ENCODE peak calls at places on chromosomes 7 and 10, in four cellular contexts. E, D, X and P are unnamed samples.

GRCh38 chr7:7736671-7737070 is 18.3 kb upstream of the RPA3 start:
- DNase-seq in E (no peak), D (no peak), X (peak), P (no peak)

GRCh38 chr10:120606051-120606764 is 149.2 kb downstream of the PLPP4 start:
- DNase-seq in E (no peak), D (no peak), X (no peak), P (no peak)

GRCh38 chr7:122626785-122627184 is 72.1 kb downstream of the RNF133 start:
- DNase-seq in E (no peak), D (no peak), X (no peak), P (no peak)

GRCh38 chr10:13784067-13784466 is 197.3 kb downstream of the PRPF18 start:
- DNase-seq in E (no peak), D (no peak), X (no peak), P (no peak)

GRCh38 chr10:62001898-62002297 is 100.4 kb downstream of the ARID5B start:
- DNase-seq in E (no peak), D (no peak), X (no peak), P (no peak)

GRCh38 chr7:148918058-148918596 is 34.0 kb upstream of the EZH2 start:
- DNase-seq in E (no peak), D (no peak), X (no peak), P (no peak)

GRCh38 chr10:100825946-100826660 is 80.7 kb downstream of the PAX2 start:
- DNase-seq in E (no peak), D (no peak), X (no peak), P (no peak)

GRCh38 chr7:147438216-147438615 is 1152.3 kb upstream of the C7orf33 start:
- DNase-seq in E (no peak), D (no peak), X (no peak), P (no peak)

GRCh38 chr7:132709971-132710567 is 133.8 kb upstream of the PLXNA4 start:
- DNase-seq in E (peak), D (peak), X (peak), P (peak)

GRCh38 chr10:58839771-58840170 is 327.1 kb downstream of the BICC1 start:
- DNase-seq in E (no peak), D (no peak), X (no peak), P (no peak)

GRCh38 chr7:117005449-117005848 is 52.1 kb downstream of the ST7 start:
- DNase-seq in E (no peak), D (no peak), X (no peak), P (no peak)

GRCh38 chr10:77074104-77074638 is 563.4 kb downstream of the KCNMA1 start:
- DNase-seq in E (no peak), D (no peak), X (no peak), P (no peak)

GRCh38 chr7:57354679-57355338 is 95.2 kb upstream of the ZNF716 start:
- DNase-seq in E (no peak), D (no peak), X (no peak), P (no peak)

GRCh38 chr10:10996966-10997620 is 20.6 kb upstream of the CELF2 start:
- DNase-seq in E (no peak), D (no peak), X (no peak), P (no peak)

GRCh38 chr7:154578351-154578750 is 424.6 kb downstream of the PAXIP1 start:
- DNase-seq in E (no peak), D (no peak), X (no peak), P (no peak)

GRCh38 chr7:151115121-151115835 is 29.0 kb downstream of the AGAP3 start:
- DNase-seq in E (no peak), D (no peak), X (peak), P (peak)

GRCh38 chr7:24024689-24025088 is 259.3 kb upstream of the NPY start:
- DNase-seq in E (no peak), D (no peak), X (no peak), P (no peak)

GRCh38 chr7:3537210-3537875 is 236.3 kb downstream of the SDK1 start:
- DNase-seq in E (no peak), D (no peak), X (no peak), P (no peak)

GRCh38 chr10:43206391-43207235 is 60.3 kb downstream of the RASGEF1A start:
- DNase-seq in E (no peak), D (no peak), X (peak), P (no peak)
- TF ChIP-seq ELF4 in E (no peak), D (no peak), X (no peak), P (no peak)

DNA sequence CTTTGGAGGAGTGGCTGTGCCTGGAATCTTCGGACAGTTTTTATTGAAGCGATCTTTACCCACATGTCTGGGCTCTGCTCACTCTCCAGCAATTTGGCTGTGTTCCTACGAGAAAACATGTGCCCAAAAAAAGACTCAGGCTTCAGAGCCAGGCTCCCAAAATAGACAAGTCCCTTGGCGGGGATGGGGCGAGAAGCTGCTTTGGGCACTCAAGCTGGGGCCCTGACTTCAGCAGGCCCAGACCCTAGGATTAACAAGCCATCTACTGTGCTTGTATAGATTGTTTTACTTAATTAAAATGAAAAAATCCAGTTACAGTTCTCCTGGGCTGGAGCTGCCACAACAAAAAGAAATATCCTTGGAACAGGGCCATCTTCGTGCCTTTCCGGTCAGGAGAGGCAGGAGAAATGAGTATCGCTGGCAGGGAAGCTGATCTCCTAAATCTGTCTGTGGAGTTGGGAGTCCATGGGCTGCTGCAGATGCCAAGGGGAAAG is 51.4 kb upstream of the PDCD4 start:
- DNase-seq in E (no peak), D (no peak), X (no peak), P (no peak)
- TF ChIP-seq ELF4 in E (no peak), D (no peak), X (no peak), P (no peak)

GRCh38 chr7:105279688-105280007 is 109.1 kb downstream of the SRPK2 start:
- DNase-seq in E (peak), D (no peak), X (no peak), P (no peak)
- TF ChIP-seq ELF4 in E (no peak), D (no peak), X (no peak), P (no peak)

GRCh38 chr7:43577485-43577951 is 5.4 kb upstream of the STK17A start:
- DNase-seq in E (no peak), D (peak), X (peak), P (no peak)
- TF ChIP-seq ELF4 in E (no peak), D (no peak), X (no peak), P (no peak)

GRCh38 chr7:29265208-29265923 is 70.8 kb downstream of the CHN2 start:
- DNase-seq in E (no peak), D (no peak), X (no peak), P (no peak)
- TF ChIP-seq ELF4 in E (no peak), D (no peak), X (no peak), P (no peak)

GRCh38 chr7:105654994-105655900 is 74.0 kb upstream of the EFCAB10 start:
- DNase-seq in E (no peak), D (no peak), X (peak), P (no peak)
- TF ChIP-seq ELF4 in E (no peak), D (no peak), X (no peak), P (no peak)

GRCh38 chr10:102413053-102413705 is 5.4 kb downstream of the PSD start:
- DNase-seq in E (no peak), D (peak), X (peak), P (no peak)
- TF ChIP-seq ELF4 in E (no peak), D (no peak), X (no peak), P (no peak)

GRCh38 chr10:30028006-30028441 is 31.4 kb downstream of the JCAD start:
- DNase-seq in E (no peak), D (no peak), X (no peak), P (no peak)
- TF ChIP-seq ELF4 in E (no peak), D (no peak), X (no peak), P (no peak)

GRCh38 chr10:24681476-24682088 is 42.1 kb downstream of the ARHGAP21 start:
- DNase-seq in E (peak), D (no peak), X (no peak), P (no peak)
- TF ChIP-seq ELF4 in E (no peak), D (no peak), X (no peak), P (no peak)